ENCODE peak calls at places on chromosomes 2 and 18, in ten cellular contexts. Y is A549; Q is NCI-H748 treated with DMSO at 0.1 percent for 48 hours; P is endothelial cell; W is activated CD8-positive, alpha-beta memory T cell treated with anti-CD3 and anti-CD28 coated beads for 24 hours; I is 8988T; M is globus pallidus; L is HuH-7; S is uterus; A is A172. C is an unnamed sample.
A peak's percentile ranks its signal among the peaks of the same experiment; 100 is the strongest.

GRCh38 chr18:57768557-57769326 is 34.4 kb downstream of the ATP8B1 start:
- DNase-seq in Y (no peak), Q (no peak), P (no peak), W (no peak), I (no peak), M (no peak), L (no peak), S (no peak), A (peak; percentile 33), C (no peak)

GRCh38 chr2:134718956-134719814 is at the start of gene TMEM163:
- DNase-seq in Y (no peak), Q (no peak), P (peak; percentile 56), W (no peak), I (peak; percentile 56), M (no peak), L (no peak), S (no peak), A (no peak), C (no peak)

GRCh38 chr18:73118121-73118816 is 250.5 kb upstream of the NETO1 start:
- DNase-seq in Y (no peak), Q (no peak), P (no peak), W (no peak), I (no peak), M (no peak), L (no peak), S (no peak), A (peak; percentile 2), C (no peak)

GRCh38 chr2:113229795-113230194 is 48.9 kb downstream of the PAX8 start:
- DNase-seq in Y (no peak), Q (no peak), P (no peak), W (no peak), I (no peak), M (no peak), L (no peak), S (no peak), A (no peak), C (no peak)

GRCh38 chr2:155830817-155831579 is 501.5 kb downstream of the NR4A2 start:
- DNase-seq in Y (no peak), Q (no peak), P (no peak), W (no peak), I (no peak), M (no peak), L (no peak), S (no peak), A (peak; percentile 34), C (no peak)

GRCh38 chr2:36555789-36556188 is 42.2 kb downstream of the FEZ2 start:
- DNase-seq in Y (no peak), Q (no peak), P (no peak), W (no peak), I (no peak), M (no peak), L (no peak), S (no peak), A (no peak), C (no peak)

GRCh38 chr2:45938649-45939511 is 287.4 kb downstream of the PRKCE start:
- DNase-seq in Y (peak; percentile 99), Q (no peak), P (no peak), W (no peak), I (peak; percentile 44), M (no peak), L (peak; percentile 50), S (peak; percentile 84), A (peak; percentile 99), C (peak; percentile 75)

GRCh38 chr2:74712223-74713053 is 58.4 kb downstream of the SEMA4F start:
- DNase-seq in Y (no peak), Q (no peak), P (no peak), W (no peak), I (no peak), M (no peak), L (no peak), S (no peak), A (no peak), C (no peak)

GRCh38 chr2:207491086-207491485 is 38.7 kb upstream of the CREB1 start:
- DNase-seq in Y (no peak), Q (no peak), P (no peak), W (no peak), I (no peak), M (no peak), L (no peak), S (no peak), A (no peak), C (no peak)

GRCh38 chr2:68925298-68925885 is 27.3 kb downstream of the GKN2 start:
- DNase-seq in Y (peak; percentile 68), Q (peak; percentile 8), P (peak; percentile 49), W (peak; percentile 67), I (peak; percentile 27), M (no peak), L (peak; percentile 49), S (no peak), A (peak; percentile 65), C (peak; percentile 62)

GRCh38 chr2:2597712-2598111 is 266.6 kb upstream of the MYT1L start:
- DNase-seq in Y (no peak), Q (no peak), P (no peak), W (no peak), I (no peak), M (no peak), L (no peak), S (no peak), A (no peak), C (no peak)

GRCh38 chr2:238848566-238848940 is 668 bp downstream of the TWIST2 start:
- DNase-seq in Y (no peak), Q (no peak), P (no peak), W (no peak), I (no peak), M (no peak), L (no peak), S (no peak), A (no peak), C (no peak)

GRCh38 chr18:63788447-63789096 is 13.4 kb downstream of the SERPINB7 start:
- DNase-seq in Y (peak; percentile 63), Q (no peak), P (no peak), W (peak; percentile 56), I (no peak), M (no peak), L (no peak), S (no peak), A (peak; percentile 88), C (no peak)

GRCh38 chr18:1104265-1104792 is 199.7 kb downstream of the ADCYAP1 start:
- DNase-seq in Y (no peak), Q (no peak), P (no peak), W (no peak), I (no peak), M (no peak), L (no peak), S (no peak), A (peak; percentile 75), C (no peak)

GRCh38 chr2:212364106-212364505 is 174.5 kb downstream of the ERBB4 start:
- DNase-seq in Y (no peak), Q (no peak), P (no peak), W (no peak), I (no peak), M (peak; percentile 58), L (no peak), S (no peak), A (no peak), C (no peak)

GRCh38 chr18:62741118-62741566 is 25.8 kb downstream of the PHLPP1 start:
- DNase-seq in Y (peak; percentile 82), Q (no peak), P (no peak), W (no peak), I (no peak), M (no peak), L (peak; percentile 14), S (peak; percentile 80), A (peak; percentile 32), C (no peak)

GRCh38 chr2:98378901-98379300 is 32.6 kb downstream of the CNGA3 start:
- DNase-seq in Y (no peak), Q (no peak), P (no peak), W (peak; percentile 49), I (no peak), M (no peak), L (no peak), S (no peak), A (peak; percentile 27), C (no peak)

GRCh38 chr2:54642684-54643430 is 80.6 kb upstream of the EML6 start:
- DNase-seq in Y (no peak), Q (peak; percentile 37), P (no peak), W (no peak), I (no peak), M (no peak), L (no peak), S (no peak), A (no peak), C (no peak)

C was measured in ureter.